ENCODE peak calls at places on chromosomes 11 and 22, in nine cellular contexts. W is fibroblast of lung, D is thoracic aorta, S is kidney epithelial cell, V is heart right ventricle, Q is A673, E is pancreas, I is right atrium auricular region, K is upper lobe of right lung. N is an unnamed sample.

GRCh38 chr11:63858628-63859550 is 20.0 kb downstream of the MARK2 start:
- DNase-seq in W (peak; percentile 90), D (no peak), S (no peak), V (no peak), Q (peak; percentile 43), E (no peak), I (peak; percentile 83), K (no peak), N (no peak)

GRCh38 chr22:44286673-44287072 is 26.1 kb downstream of the SHISAL1 start:
- DNase-seq in W (no peak), D (no peak), S (no peak), V (no peak), Q (no peak), E (no peak), I (no peak), K (no peak), N (no peak)

GRCh38 chr22:19120829-19121630 is 1.2 kb downstream of the DGCR2 start:
- DNase-seq in W (no peak), D (no peak), S (no peak), V (no peak), Q (no peak), E (peak; percentile 67), I (no peak), K (peak; percentile 79), N (no peak)

GRCh38 chr11:100739636-100740035 is 52.5 kb downstream of the ARHGAP42 start:
- DNase-seq in W (peak; percentile 91), D (no peak), S (peak; percentile 94), V (no peak), Q (no peak), E (no peak), I (no peak), K (no peak), N (peak; percentile 92)

GRCh38 chr11:34296412-34296811 is 61.4 kb downstream of the ABTB2 start:
- DNase-seq in W (no peak), D (no peak), S (no peak), V (no peak), Q (no peak), E (no peak), I (no peak), K (no peak), N (no peak)

GRCh38 chr11:61900251-61900650 is 8.9 kb upstream of the FADS3 start:
- DNase-seq in W (no peak), D (no peak), S (no peak), V (no peak), Q (no peak), E (no peak), I (no peak), K (no peak), N (no peak)

GRCh38 chr11:40514124-40514523 is 945.3 kb downstream of the LRRC4C start:
- DNase-seq in W (peak; percentile 84), D (no peak), S (no peak), V (no peak), Q (peak; percentile 74), E (peak; percentile 8), I (no peak), K (no peak), N (peak; percentile 86)

GRCh38 chr11:34655335-34656008 is 34.6 kb downstream of the EHF start:
- DNase-seq in W (peak; percentile 78), D (no peak), S (no peak), V (no peak), Q (no peak), E (no peak), I (no peak), K (no peak), N (no peak)

GRCh38 chr11:2300936-2301630 is 635 bp downstream of the C11orf21 start:
- DNase-seq in W (no peak), D (no peak), S (no peak), V (no peak), Q (no peak), E (no peak), I (peak; percentile 38), K (peak; percentile 68), N (no peak)

GRCh38 chr11:122851366-122852011 is 13.2 kb downstream of the CRTAM start:
- DNase-seq in W (no peak), D (no peak), S (no peak), V (no peak), Q (no peak), E (no peak), I (no peak), K (no peak), N (no peak)

GRCh38 chr11:74683279-74683871 is 47.9 kb downstream of the CHRDL2 start:
- DNase-seq in W (no peak), D (no peak), S (no peak), V (peak; percentile 46), Q (peak; percentile 39), E (no peak), I (no peak), K (peak; percentile 80), N (no peak)

GRCh38 chr11:1042626-1043562 is 6.4 kb upstream of the MUC6 start:
- DNase-seq in W (no peak), D (no peak), S (no peak), V (peak; percentile 5), Q (no peak), E (no peak), I (no peak), K (peak; percentile 55), N (no peak)

GRCh38 chr11:127000291-127000968 is at the start of gene KIRREL3:
- DNase-seq in W (peak; percentile 4), D (no peak), S (no peak), V (peak; percentile 17), Q (peak; percentile 35), E (no peak), I (no peak), K (no peak), N (no peak)

DNA sequence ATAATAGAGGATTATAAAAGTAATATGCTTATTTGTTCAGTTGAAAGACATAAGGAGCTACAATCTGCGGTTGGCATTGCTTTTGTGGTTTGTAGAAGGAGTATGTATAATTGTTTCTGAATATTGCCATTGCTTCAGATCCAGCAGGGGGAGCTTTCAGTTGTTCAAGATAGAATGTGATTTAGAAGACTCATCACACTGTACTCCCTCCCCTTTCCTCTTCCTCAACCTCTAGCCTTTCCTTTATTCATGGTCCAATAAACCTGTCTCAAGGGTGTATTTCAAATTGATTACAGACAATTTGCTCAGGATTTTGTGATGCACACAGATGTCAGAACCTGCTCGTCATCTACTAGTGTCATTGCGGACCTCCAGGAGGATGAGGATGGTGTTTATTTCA is 9.8 kb downstream of the PRMT3 start:
- DNase-seq in W (peak; percentile 63), D (no peak), S (peak; percentile 25), V (no peak), Q (peak; percentile 72), E (no peak), I (no peak), K (no peak), N (peak; percentile 30)
- TF ChIP-seq CTCF in W (peak; percentile 71), D (no peak), S (peak; percentile 61), V (peak; percentile 14), Q (peak; percentile 70), E (peak; percentile 26), I (peak; percentile 62), K (peak; percentile 55), N (peak; percentile 75)

GRCh38 chr22:50473855-50474671 is 772 bp downstream of the SBF1 start:
- DNase-seq in W (peak; percentile 55), D (no peak), S (no peak), V (peak; percentile 40), Q (no peak), E (peak; percentile 54), I (no peak), K (peak; percentile 79), N (no peak)

GRCh38 chr22:50473088-50473487 is 1.7 kb downstream of the SBF1 start:
- DNase-seq in W (no peak), D (no peak), S (no peak), V (peak; percentile 11), Q (no peak), E (no peak), I (no peak), K (no peak), N (no peak)

GRCh38 chr22:50470491-50470890 is 4.3 kb downstream of the SBF1 start:
- DNase-seq in W (no peak), D (no peak), S (no peak), V (no peak), Q (no peak), E (no peak), I (no peak), K (no peak), N (no peak)

GRCh38 chr22:50471197-50471847 is 3.5 kb downstream of the SBF1 start:
- DNase-seq in W (no peak), D (no peak), S (no peak), V (no peak), Q (no peak), E (no peak), I (no peak), K (no peak), N (no peak)

DNA sequence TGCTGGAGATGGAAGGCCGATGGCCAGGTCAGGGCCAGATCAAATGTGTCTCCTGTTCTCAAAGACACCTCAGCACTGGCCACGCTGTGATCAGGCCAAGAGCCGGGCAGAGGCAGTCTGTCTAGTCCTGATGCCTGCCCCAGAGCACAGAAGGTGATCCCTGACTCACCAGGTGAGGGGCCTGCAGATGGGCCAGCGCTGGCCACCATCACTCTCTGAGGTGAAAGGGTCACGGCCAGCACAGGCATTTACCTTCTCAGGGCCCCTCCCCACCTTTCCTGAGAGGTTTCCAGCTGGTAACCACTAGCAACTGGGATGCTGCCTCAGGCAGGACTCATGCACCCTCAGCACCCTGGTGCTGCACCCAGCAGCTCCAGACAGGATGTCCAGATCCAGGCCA is 2.9 kb downstream of the SBF1 start:
- DNase-seq in W (no peak), D (no peak), S (no peak), V (no peak), Q (no peak), E (no peak), I (no peak), K (no peak), N (no peak)
- H3K4me3 ChIP-seq in W (no peak overlapping the region), D (no peak overlapping the region), S (no peak overlapping the region), V (no peak overlapping the region), Q (no peak overlapping the region), E (no peak overlapping the region), I (no peak overlapping the region), K (no peak overlapping the region), N (no peak overlapping the region)

DNA sequence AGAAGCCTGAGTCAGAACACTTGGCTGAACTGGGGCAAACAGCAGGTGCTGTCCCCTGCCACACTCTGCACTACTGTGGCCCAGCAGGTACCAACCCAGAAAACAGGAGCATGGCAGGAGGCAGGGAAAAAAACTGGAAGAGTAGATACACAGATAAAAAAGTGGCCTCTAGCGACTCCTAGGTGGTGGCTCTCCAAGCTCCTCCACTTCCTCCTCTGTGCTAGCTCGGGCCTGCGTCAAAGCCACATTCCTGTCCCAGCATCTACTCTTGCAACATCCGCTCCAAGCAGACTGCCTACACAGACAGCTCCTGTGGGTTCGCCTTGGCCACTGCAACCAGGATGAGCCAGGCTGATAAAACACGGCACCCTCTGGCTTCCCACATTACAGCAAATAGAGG is 6.9 kb downstream of the OR8B12 start:
- DNase-seq in W (peak; percentile 32), D (no peak), S (no peak), V (peak; percentile 49), Q (peak; percentile 14), E (no peak), I (peak; percentile 87), K (no peak), N (no peak)
- TF ChIP-seq CTCF in W (no peak), D (no peak), S (no peak), V (no peak), Q (no peak), E (no peak), I (peak; percentile 37), K (no peak), N (no peak)

DNA sequence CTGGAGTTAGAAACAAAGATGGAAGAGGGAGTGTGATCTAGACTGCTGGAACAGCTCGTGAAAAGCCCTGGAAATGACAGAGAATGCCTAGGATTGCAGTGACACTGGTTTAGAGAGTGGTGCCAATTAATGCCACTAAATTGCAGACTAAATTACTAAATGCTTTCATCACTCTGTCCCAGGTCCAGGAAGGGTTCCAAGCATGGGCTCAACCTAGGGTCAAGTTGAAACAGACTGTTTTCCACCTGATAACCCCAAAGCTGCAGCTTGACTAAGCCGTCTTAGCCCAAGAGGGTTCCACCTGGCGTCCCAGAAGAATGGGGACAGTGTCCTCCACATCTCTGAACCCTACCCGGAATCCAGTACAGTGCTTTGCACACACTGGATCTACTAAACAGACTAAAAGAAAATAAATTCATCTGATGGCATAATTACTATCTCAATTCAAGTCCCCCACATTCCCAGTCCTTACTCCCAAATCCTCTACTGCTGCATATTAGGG is 1.1 kb upstream of the CRY2 start:
- DNase-seq in W (no peak), D (no peak), S (no peak), V (no peak), Q (no peak), E (no peak), I (no peak), K (no peak), N (no peak)
- H3K4me3 ChIP-seq in W (no peak overlapping the region), D (peak overlapping the region; percentile 96), S (no peak overlapping the region), V (no peak overlapping the region), Q (peak overlapping the region; percentile 74), E (no peak overlapping the region), I (no peak overlapping the region), K (no peak overlapping the region), N (no peak overlapping the region)

N was measured in epithelial cell of proximal tubule.